ENCODE peak calls at places on chromosomes 13 and 19, in six cellular contexts. One of them, this sample, is unnamed.

GRCh38 chr19:12840091-12841079 is 2.1 kb downstream of the MAST1 start:
- DNase-seq in HCT116: peak; percentile 93
- DNase-seq in GM12878: no peak
- DNase-seq in K562: peak; percentile 97
- DNase-seq in H1: peak; percentile 97
- DNase-seq in HepG2: no peak
- DNase-seq in this sample: peak; percentile 90

GRCh38 chr13:28754698-28755545 is 36.2 kb upstream of the SLC46A3 start:
- DNase-seq in HCT116: peak; percentile 19
- DNase-seq in GM12878: no peak
- DNase-seq in K562: peak; percentile 41
- DNase-seq in H1: no peak
- DNase-seq in HepG2: peak; percentile 11
- DNase-seq in this sample: peak; percentile 38

GRCh38 chr13:52414963-52415362 is 9.0 kb upstream of the THSD1 start:
- DNase-seq in HCT116: no peak
- DNase-seq in GM12878: no peak
- DNase-seq in K562: no peak
- DNase-seq in H1: no peak
- DNase-seq in HepG2: no peak
- DNase-seq in this sample: no peak

GRCh38 chr19:41447732-41448332 is 4.9 kb downstream of the ERICH4 start:
- DNase-seq in HCT116: no peak
- DNase-seq in GM12878: no peak
- DNase-seq in K562: no peak
- DNase-seq in H1: no peak
- DNase-seq in HepG2: no peak
- DNase-seq in this sample: no peak

GRCh38 chr19:31511696-31512095 is 162.5 kb upstream of the TSHZ3 start:
- DNase-seq in HCT116: no peak
- DNase-seq in GM12878: no peak
- DNase-seq in K562: no peak
- DNase-seq in H1: no peak
- DNase-seq in HepG2: no peak
- DNase-seq in this sample: no peak

GRCh38 chr19:4913996-4914735 is 4.9 kb downstream of the UHRF1 start:
- DNase-seq in HCT116: no peak
- DNase-seq in GM12878: no peak
- DNase-seq in K562: no peak
- DNase-seq in H1: no peak
- DNase-seq in HepG2: no peak
- DNase-seq in this sample: no peak

GRCh38 chr13:46553521-46553885 is 533 bp downstream of the LRCH1 start:
- DNase-seq in HCT116: no peak
- DNase-seq in GM12878: no peak
- DNase-seq in K562: no peak
- DNase-seq in H1: no peak
- DNase-seq in HepG2: no peak
- DNase-seq in this sample: peak; percentile 60

GRCh38 chr13:19596960-19597361 is 35.6 kb upstream of the TPTE2 start:
- DNase-seq in HCT116: peak; percentile 40
- DNase-seq in GM12878: no peak
- DNase-seq in K562: no peak
- DNase-seq in H1: no peak
- DNase-seq in HepG2: peak; percentile 96
- DNase-seq in this sample: no peak

GRCh38 chr13:46575321-46575721 is 22.4 kb downstream of the LRCH1 start:
- DNase-seq in HCT116: no peak
- DNase-seq in GM12878: peak; percentile 58
- DNase-seq in K562: no peak
- DNase-seq in H1: no peak
- DNase-seq in HepG2: no peak
- DNase-seq in this sample: no peak

GRCh38 chr13:41455725-41456419 is 1.5 kb upstream of the RGCC start:
- DNase-seq in HCT116: no peak
- DNase-seq in GM12878: no peak
- DNase-seq in K562: no peak
- DNase-seq in H1: no peak
- DNase-seq in HepG2: no peak
- DNase-seq in this sample: no peak

GRCh38 chr19:46413262-46414031 is at the start of gene CCDC8:
- DNase-seq in HCT116: no peak
- DNase-seq in GM12878: no peak
- DNase-seq in K562: peak; percentile 98
- DNase-seq in H1: peak; percentile 86
- DNase-seq in HepG2: no peak
- DNase-seq in this sample: no peak

GRCh38 chr19:19642506-19643157 is 825 bp downstream of the GMIP start:
- DNase-seq in HCT116: no peak
- DNase-seq in GM12878: no peak
- DNase-seq in K562: peak; percentile 16
- DNase-seq in H1: no peak
- DNase-seq in HepG2: no peak
- DNase-seq in this sample: peak; percentile 79

GRCh38 chr13:93413972-93414717 is 187.5 kb downstream of the GPC6 start:
- DNase-seq in HCT116: no peak
- DNase-seq in GM12878: no peak
- DNase-seq in K562: no peak
- DNase-seq in H1: no peak
- DNase-seq in HepG2: no peak
- DNase-seq in this sample: no peak

GRCh38 chr19:55255618-55256423 is 3.0 kb downstream of the PPP6R1 start:
- DNase-seq in HCT116: no peak
- DNase-seq in GM12878: peak; percentile 39
- DNase-seq in K562: peak; percentile 46
- DNase-seq in H1: no peak
- DNase-seq in HepG2: peak; percentile 47
- DNase-seq in this sample: no peak

GRCh38 chr13:36888645-36889044 is 31.4 kb downstream of the SMAD9 start:
- DNase-seq in HCT116: no peak
- DNase-seq in GM12878: no peak
- DNase-seq in K562: no peak
- DNase-seq in H1: no peak
- DNase-seq in HepG2: no peak
- DNase-seq in this sample: no peak

GRCh38 chr13:106981050-106981449 is 413.1 kb upstream of the ARGLU1 start:
- DNase-seq in HCT116: no peak
- DNase-seq in GM12878: no peak
- DNase-seq in K562: no peak
- DNase-seq in H1: no peak
- DNase-seq in HepG2: no peak
- DNase-seq in this sample: no peak

GRCh38 chr13:45333973-45334922 is 6.7 kb downstream of the TPT1 start:
- DNase-seq in HCT116: no peak
- DNase-seq in GM12878: no peak
- DNase-seq in K562: no peak
- DNase-seq in H1: no peak
- DNase-seq in HepG2: no peak
- DNase-seq in this sample: no peak

GRCh38 chr19:56309511-56310185 is 5.0 kb downstream of the ZSCAN5A start:
- DNase-seq in HCT116: peak; percentile 56
- DNase-seq in GM12878: no peak
- DNase-seq in K562: peak; percentile 87
- DNase-seq in H1: peak; percentile 70
- DNase-seq in HepG2: peak; percentile 39
- DNase-seq in this sample: peak; percentile 80

GRCh38 chr19:17405250-17406038 is at the start of gene BST2:
- DNase-seq in HCT116: no peak
- DNase-seq in GM12878: peak; percentile 87
- DNase-seq in K562: peak; percentile 90
- DNase-seq in H1: no peak
- DNase-seq in HepG2: peak; percentile 93
- DNase-seq in this sample: peak; percentile 39

GRCh38 chr13:75797719-75798118 is 161.6 kb downstream of the LMO7 start:
- DNase-seq in HCT116: no peak
- DNase-seq in GM12878: no peak
- DNase-seq in K562: no peak
- DNase-seq in H1: no peak
- DNase-seq in HepG2: no peak
- DNase-seq in this sample: no peak

GRCh38 chr13:48600374-48601364 is 53.1 kb upstream of the CYSLTR2 start:
- DNase-seq in HCT116: no peak
- DNase-seq in GM12878: no peak
- DNase-seq in K562: no peak
- DNase-seq in H1: no peak
- DNase-seq in HepG2: peak; percentile 32
- DNase-seq in this sample: no peak

GRCh38 chr13:52001120-52001731 is 10.0 kb downstream of the ATP7B start:
- DNase-seq in HCT116: peak; percentile 32
- DNase-seq in GM12878: no peak
- DNase-seq in K562: peak; percentile 49
- DNase-seq in H1: no peak
- DNase-seq in HepG2: peak; percentile 59
- DNase-seq in this sample: peak; percentile 64

GRCh38 chr19:3129112-3129511 is 6.7 kb upstream of the GNA15 start:
- DNase-seq in HCT116: peak; percentile 48
- DNase-seq in GM12878: no peak
- DNase-seq in K562: peak; percentile 57
- DNase-seq in H1: no peak
- DNase-seq in HepG2: peak; percentile 35
- DNase-seq in this sample: no peak

GRCh38 chr13:45885194-45885593 is 33.6 kb upstream of the SIAH3 start:
- DNase-seq in HCT116: no peak
- DNase-seq in GM12878: no peak
- DNase-seq in K562: no peak
- DNase-seq in H1: no peak
- DNase-seq in HepG2: no peak
- DNase-seq in this sample: no peak

GRCh38 chr13:99980201-99981114 is 1.1 kb upstream of the ZIC2 start:
- DNase-seq in HCT116: peak; percentile 52
- DNase-seq in GM12878: no peak
- DNase-seq in K562: peak; percentile 85
- DNase-seq in H1: no peak
- DNase-seq in HepG2: no peak
- DNase-seq in this sample: peak; percentile 85

GRCh38 chr13:111900390-111901180 is 166.4 kb upstream of the SOX1 start:
- DNase-seq in HCT116: no peak
- DNase-seq in GM12878: no peak
- DNase-seq in K562: no peak
- DNase-seq in H1: no peak
- DNase-seq in HepG2: no peak
- DNase-seq in this sample: no peak

GRCh38 chr13:99911069-99911964 is 60.2 kb downstream of the ZIC5 start:
- DNase-seq in HCT116: no peak
- DNase-seq in GM12878: no peak
- DNase-seq in K562: no peak
- DNase-seq in H1: no peak
- DNase-seq in HepG2: no peak
- DNase-seq in this sample: no peak

DNA sequence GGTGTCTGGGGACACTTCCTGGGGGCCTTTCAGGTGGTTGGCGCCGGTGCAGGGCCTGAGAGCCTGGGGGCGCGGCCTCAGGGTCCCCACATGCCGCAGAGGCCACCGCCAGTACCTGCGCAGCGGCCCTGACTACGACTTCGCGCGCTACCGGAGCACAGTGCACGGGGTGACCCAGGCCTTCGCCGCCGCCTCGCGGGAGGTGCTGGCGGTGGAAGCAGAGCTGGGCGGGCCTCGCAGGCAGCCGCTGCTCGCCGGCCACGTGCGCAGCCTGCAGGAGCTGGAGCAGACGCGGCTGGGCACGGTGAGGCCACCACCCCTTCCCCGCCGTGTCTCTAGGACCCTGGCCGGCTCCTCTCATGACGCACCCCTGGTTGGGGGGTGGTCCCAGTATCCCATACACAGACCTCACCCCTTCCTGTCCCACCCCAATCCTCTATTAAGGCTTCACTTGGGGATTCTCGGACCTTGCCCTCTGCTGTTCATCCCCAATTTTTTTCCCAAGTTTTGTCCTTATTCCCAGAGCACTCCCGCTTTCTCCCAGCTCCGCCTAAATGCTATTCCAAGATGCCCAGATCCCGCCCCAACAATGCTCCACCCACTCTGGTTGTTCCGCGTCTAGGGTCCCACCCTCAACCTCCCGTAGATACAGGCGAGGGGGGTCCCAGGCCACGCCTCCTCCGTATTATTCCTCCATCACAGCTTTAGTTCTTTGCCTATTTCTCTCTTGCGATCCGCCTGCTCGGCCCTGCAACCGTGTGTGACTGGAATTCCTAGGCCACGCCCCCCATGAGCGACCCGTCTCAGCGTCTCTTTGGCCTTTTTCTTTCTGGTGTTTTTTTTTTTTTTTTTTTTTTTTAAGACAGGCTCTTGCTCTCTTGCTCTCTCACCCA is 1.0 kb downstream of the REX1BD start:
- DNase-seq in HCT116: peak; percentile 73
- DNase-seq in GM12878: no peak
- DNase-seq in K562: peak; percentile 83
- DNase-seq in H1: peak; percentile 69
- DNase-seq in HepG2: peak; percentile 65
- DNase-seq in this sample: peak; percentile 85
- TF ChIP-seq RAD21 in HCT116: no peak
- TF ChIP-seq RAD21 in GM12878: no peak
- TF ChIP-seq RAD21 in K562: peak; percentile 47
- TF ChIP-seq RAD21 in H1: no peak
- TF ChIP-seq RAD21 in HepG2: peak; percentile 63
- TF ChIP-seq RAD21 in this sample: no peak

GRCh38 chr19:30286378-30286777 is 85.8 kb upstream of the ZNF536 start:
- DNase-seq in HCT116: no peak
- DNase-seq in GM12878: no peak
- DNase-seq in K562: no peak
- DNase-seq in H1: no peak
- DNase-seq in HepG2: no peak
- DNase-seq in this sample: no peak

GRCh38 chr19:30284209-30284608 is 88.0 kb upstream of the ZNF536 start:
- DNase-seq in HCT116: no peak
- DNase-seq in GM12878: no peak
- DNase-seq in K562: no peak
- DNase-seq in H1: no peak
- DNase-seq in HepG2: no peak
- DNase-seq in this sample: no peak

GRCh38 chr19:30284885-30285284 is 87.3 kb upstream of the ZNF536 start:
- DNase-seq in HCT116: no peak
- DNase-seq in GM12878: no peak
- DNase-seq in K562: no peak
- DNase-seq in H1: no peak
- DNase-seq in HepG2: no peak
- DNase-seq in this sample: no peak

GRCh38 chr19:30281903-30282302 is 90.3 kb upstream of the ZNF536 start:
- DNase-seq in HCT116: no peak
- DNase-seq in GM12878: no peak
- DNase-seq in K562: no peak
- DNase-seq in H1: no peak
- DNase-seq in HepG2: no peak
- DNase-seq in this sample: no peak

GRCh38 chr19:30283556-30283955 is 88.6 kb upstream of the ZNF536 start:
- DNase-seq in HCT116: no peak
- DNase-seq in GM12878: no peak
- DNase-seq in K562: no peak
- DNase-seq in H1: no peak
- DNase-seq in HepG2: no peak
- DNase-seq in this sample: no peak
- H3K4me2 ChIP-seq in HCT116: no peak overlapping the region
- H3K4me2 ChIP-seq in GM12878: no peak overlapping the region
- H3K4me2 ChIP-seq in K562: no peak overlapping the region
- H3K4me2 ChIP-seq in H1: no peak overlapping the region
- H3K4me2 ChIP-seq in HepG2: no peak overlapping the region
- H3K4me2 ChIP-seq in this sample: no peak overlapping the region

GRCh38 chr13:84645196-84646071 is 763.2 kb upstream of the SLITRK1 start:
- DNase-seq in HCT116: no peak
- DNase-seq in GM12878: no peak
- DNase-seq in K562: no peak
- DNase-seq in H1: no peak
- DNase-seq in HepG2: no peak
- DNase-seq in this sample: no peak
- TF ChIP-seq SIN3A in HCT116: no peak
- TF ChIP-seq SIN3A in GM12878: no peak
- TF ChIP-seq SIN3A in K562: no peak
- TF ChIP-seq SIN3A in H1: no peak
- TF ChIP-seq SIN3A in HepG2: no peak
- TF ChIP-seq SIN3A in this sample: no peak

GRCh38 chr19:47651132-47651531 is 42.2 kb downstream of the BICRA start:
- DNase-seq in HCT116: no peak
- DNase-seq in GM12878: no peak
- DNase-seq in K562: no peak
- DNase-seq in H1: no peak
- DNase-seq in HepG2: no peak
- DNase-seq in this sample: no peak
- TF ChIP-seq RAD21 in HCT116: no peak
- TF ChIP-seq RAD21 in GM12878: no peak
- TF ChIP-seq RAD21 in K562: no peak
- TF ChIP-seq RAD21 in H1: no peak
- TF ChIP-seq RAD21 in HepG2: no peak
- TF ChIP-seq RAD21 in this sample: no peak

This sample was measured in SK-N-SH.